ENCODE peak calls at places on chromosomes 6 and 20, in ten cellular contexts. V, J, O, I, L, Z, W, F, X and K are unnamed samples.

GRCh38 chr20:45904583-45905504 is 7.1 kb downstream of the PLTP start:
- DNase-seq in V (no peak), J (no peak), O (no peak), I (no peak), L (no peak), Z (no peak), W (no peak), F (no peak), X (no peak), K (no peak)

GRCh38 chr20:5220334-5221077 is 93.7 kb downstream of the CDS2 start:
- DNase-seq in V (no peak), J (no peak), O (no peak), I (no peak), L (no peak), Z (no peak), W (no peak), F (peak), X (no peak), K (no peak)

GRCh38 chr6:11009353-11009752 is 34.8 kb downstream of the ELOVL2 start:
- DNase-seq in V (no peak), J (no peak), O (peak), I (no peak), L (peak), Z (peak), W (no peak), F (peak), X (peak), K (no peak)

GRCh38 chr20:52410746-52411317 is 219.3 kb upstream of the ZFP64 start:
- DNase-seq in V (no peak), J (no peak), O (no peak), I (no peak), L (no peak), Z (no peak), W (no peak), F (no peak), X (no peak), K (peak)

GRCh38 chr6:25248100-25248499 is 31.1 kb upstream of the CARMIL1 start:
- DNase-seq in V (no peak), J (no peak), O (no peak), I (no peak), L (no peak), Z (no peak), W (no peak), F (peak), X (peak), K (no peak)

GRCh38 chr20:17657898-17658647 is 24.0 kb downstream of the RRBP1 start:
- DNase-seq in V (no peak), J (no peak), O (no peak), I (no peak), L (no peak), Z (no peak), W (no peak), F (no peak), X (no peak), K (no peak)

GRCh38 chr6:34030831-34031566 is 114.9 kb downstream of the GRM4 start:
- DNase-seq in V (no peak), J (no peak), O (no peak), I (no peak), L (no peak), Z (no peak), W (peak), F (no peak), X (no peak), K (no peak)

GRCh38 chr6:5996701-5997419 is 9.9 kb downstream of the NRN1 start:
- DNase-seq in V (no peak), J (no peak), O (peak), I (no peak), L (peak), Z (peak), W (peak), F (peak), X (peak), K (peak)

GRCh38 chr6:137089305-137089704 is 44.5 kb upstream of the IL20RA start:
- DNase-seq in V (no peak), J (no peak), O (no peak), I (no peak), L (no peak), Z (no peak), W (no peak), F (no peak), X (no peak), K (no peak)

GRCh38 chr6:45743028-45743615 is 272.5 kb downstream of the CLIC5 start:
- DNase-seq in V (no peak), J (no peak), O (no peak), I (no peak), L (no peak), Z (peak), W (no peak), F (no peak), X (no peak), K (no peak)

GRCh38 chr20:40760399-40760798 is 71.4 kb upstream of the MAFB start:
- DNase-seq in V (no peak), J (no peak), O (no peak), I (no peak), L (no peak), Z (no peak), W (no peak), F (no peak), X (no peak), K (no peak)

GRCh38 chr6:164286021-164286420 is 871.5 kb downstream of the QKI start:
- DNase-seq in V (no peak), J (no peak), O (no peak), I (no peak), L (no peak), Z (peak), W (no peak), F (no peak), X (no peak), K (no peak)

GRCh38 chr6:143339223-143339622 is 111.3 kb downstream of the ADAT2 start:
- DNase-seq in V (no peak), J (no peak), O (no peak), I (no peak), L (no peak), Z (no peak), W (no peak), F (no peak), X (no peak), K (no peak)

GRCh38 chr6:1313755-1314503 is 2.0 kb downstream of the FOXQ1 start:
- DNase-seq in V (no peak), J (no peak), O (peak), I (no peak), L (peak), Z (no peak), W (no peak), F (no peak), X (peak), K (peak)

GRCh38 chr6:11432713-11433450 is 104.7 kb upstream of the TMEM170B start:
- DNase-seq in V (no peak), J (no peak), O (no peak), I (no peak), L (no peak), Z (no peak), W (no peak), F (peak), X (no peak), K (no peak)

GRCh38 chr20:58624687-58625086 is 26.4 kb upstream of the STX16 start:
- DNase-seq in V (no peak), J (no peak), O (no peak), I (no peak), L (no peak), Z (no peak), W (peak), F (no peak), X (no peak), K (no peak)

GRCh38 chr6:147255948-147256674 is 51.9 kb downstream of the STXBP5 start:
- DNase-seq in V (no peak), J (no peak), O (no peak), I (no peak), L (no peak), Z (no peak), W (no peak), F (no peak), X (no peak), K (no peak)

GRCh38 chr6:128731249-128732165 is 151.4 kb upstream of the LAMA2 start:
- DNase-seq in V (no peak), J (no peak), O (peak), I (no peak), L (peak), Z (peak), W (no peak), F (peak), X (peak), K (no peak)

GRCh38 chr6:133132092-133132491 is 109.1 kb upstream of the EYA4 start:
- DNase-seq in V (no peak), J (no peak), O (no peak), I (no peak), L (no peak), Z (no peak), W (no peak), F (no peak), X (no peak), K (no peak)

GRCh38 chr6:21273451-21273850 is 320.1 kb upstream of the SOX4 start:
- DNase-seq in V (no peak), J (no peak), O (no peak), I (no peak), L (no peak), Z (no peak), W (no peak), F (no peak), X (no peak), K (no peak)

GRCh38 chr6:42860031-42860430 is 19.4 kb upstream of the RPL7L1 start:
- DNase-seq in V (no peak), J (no peak), O (no peak), I (no peak), L (no peak), Z (no peak), W (no peak), F (no peak), X (no peak), K (no peak)

GRCh38 chr6:44078795-44079671 is 48.2 kb downstream of the MRPL14 start:
- DNase-seq in V (peak), J (no peak), O (peak), I (no peak), L (peak), Z (peak), W (no peak), F (peak), X (peak), K (peak)

GRCh38 chr20:49562341-49563014 is 5.5 kb downstream of the PTGIS start:
- DNase-seq in V (no peak), J (no peak), O (peak), I (no peak), L (peak), Z (peak), W (peak), F (peak), X (peak), K (peak)

GRCh38 chr6:159082039-159082815 is 37.4 kb upstream of the TAGAP start:
- DNase-seq in V (no peak), J (no peak), O (no peak), I (no peak), L (peak), Z (no peak), W (no peak), F (no peak), X (no peak), K (no peak)

GRCh38 chr6:10398439-10399218 is 16.2 kb downstream of the TFAP2A start:
- DNase-seq in V (no peak), J (no peak), O (no peak), I (no peak), L (no peak), Z (no peak), W (no peak), F (peak), X (no peak), K (no peak)

GRCh38 chr20:59082981-59083380 is 40.4 kb upstream of the PRELID3B start:
- DNase-seq in V (no peak), J (no peak), O (no peak), I (no peak), L (no peak), Z (no peak), W (no peak), F (peak), X (peak), K (no peak)

GRCh38 chr6:37538107-37538506 is 38.4 kb upstream of the CCDC167 start:
- DNase-seq in V (no peak), J (no peak), O (no peak), I (no peak), L (peak), Z (no peak), W (no peak), F (peak), X (peak), K (no peak)